ENCODE peak calls at places on chromosomes 2 and 18, in six cellular contexts. R, H, J, C, O and G are unnamed samples.

GRCh38 chr2:191748528-191749180 is 70.7 kb downstream of the NABP1 start:
- DNase-seq in R (no peak), H (no peak), J (peak; percentile 61), C (no peak), O (no peak), G (no peak)

GRCh38 chr2:177799531-177799930 is 273.0 kb downstream of the PDE11A start:
- DNase-seq in R (no peak), H (no peak), J (peak; percentile 30), C (peak; percentile 18), O (no peak), G (peak; percentile 63)

GRCh38 chr2:207282916-207283315 is 117.2 kb upstream of the KLF7 start:
- DNase-seq in R (no peak), H (no peak), J (no peak), C (no peak), O (no peak), G (no peak)

GRCh38 chr2:105798595-105798994 is 53.9 kb downstream of the NCK2 start:
- DNase-seq in R (no peak), H (no peak), J (no peak), C (no peak), O (no peak), G (no peak)

GRCh38 chr2:64274399-64275173 is 130.4 kb upstream of the PELI1 start:
- DNase-seq in R (peak; percentile 26), H (no peak), J (peak; percentile 56), C (no peak), O (no peak), G (no peak)

GRCh38 chr2:157911646-157912217 is 35.6 kb upstream of the ACVR1 start:
- DNase-seq in R (no peak), H (no peak), J (no peak), C (no peak), O (no peak), G (no peak)

GRCh38 chr2:220228310-220229006 is 601.0 kb downstream of the SLC4A3 start:
- DNase-seq in R (peak; percentile 45), H (no peak), J (peak; percentile 100), C (no peak), O (no peak), G (no peak)

GRCh38 chr18:61749031-61749430 is 143.8 kb downstream of the RNF152 start:
- DNase-seq in R (no peak), H (no peak), J (no peak), C (no peak), O (no peak), G (no peak)

GRCh38 chr2:176188218-176188968 is at the start of gene HOXD1:
- DNase-seq in R (no peak), H (no peak), J (peak; percentile 42), C (peak; percentile 87), O (no peak), G (peak; percentile 63)

GRCh38 chr2:885230-886071 is 65.2 kb upstream of the SNTG2 start:
- DNase-seq in R (no peak), H (no peak), J (no peak), C (peak; percentile 11), O (no peak), G (no peak)

GRCh38 chr2:106094101-106094860 is 99.8 kb downstream of the UXS1 start:
- DNase-seq in R (no peak), H (no peak), J (no peak), C (no peak), O (no peak), G (no peak)

GRCh38 chr2:39697480-39697879 is 31.8 kb downstream of the TMEM178A start:
- DNase-seq in R (no peak), H (no peak), J (peak; percentile 52), C (no peak), O (no peak), G (no peak)

GRCh38 chr2:130963058-130963848 is 126.5 kb downstream of the ARHGEF4 start:
- DNase-seq in R (no peak), H (no peak), J (no peak), C (no peak), O (no peak), G (peak; percentile 68)

GRCh38 chr2:54853635-54854034 is 130.2 kb downstream of the EML6 start:
- DNase-seq in R (no peak), H (no peak), J (no peak), C (no peak), O (no peak), G (no peak)

GRCh38 chr2:44351676-44352075 is 9.6 kb downstream of the PREPL start:
- DNase-seq in R (no peak), H (no peak), J (peak; percentile 59), C (no peak), O (no peak), G (no peak)

GRCh38 chr2:44351088-44351487 is 10.2 kb downstream of the PREPL start:
- DNase-seq in R (no peak), H (no peak), J (peak; percentile 87), C (no peak), O (peak; percentile 58), G (no peak)

GRCh38 chr2:44352510-44352909 is 8.8 kb downstream of the PREPL start:
- DNase-seq in R (no peak), H (no peak), J (no peak), C (no peak), O (no peak), G (no peak)

GRCh38 chr2:44348385-44348784 is 12.9 kb downstream of the PREPL start:
- DNase-seq in R (no peak), H (no peak), J (peak; percentile 88), C (no peak), O (no peak), G (no peak)

GRCh38 chr2:44349506-44349905 is 11.8 kb downstream of the PREPL start:
- DNase-seq in R (no peak), H (no peak), J (no peak), C (no peak), O (no peak), G (no peak)
- H3K4me1 ChIP-seq in R (no peaks in the 10 kb centered on the region), H (no peaks in the 10 kb centered on the region), J (peaks cover 7% of the 10 kb centered on the region), C (no peaks in the 10 kb centered on the region), O (peaks cover 27% of the 10 kb centered on the region), G (peaks cover 13% of the 10 kb centered on the region)

GRCh38 chr18:9683418-9684396 is 24.4 kb upstream of the RAB31 start:
- DNase-seq in R (no peak), H (no peak), J (peak; percentile 75), C (no peak), O (no peak), G (no peak)
- TF ChIP-seq CTCF in R (peak; percentile 39), H (no peak), J (peak; percentile 51), C (peak; percentile 16), O (peak; percentile 34), G (peak; percentile 10)

DNA sequence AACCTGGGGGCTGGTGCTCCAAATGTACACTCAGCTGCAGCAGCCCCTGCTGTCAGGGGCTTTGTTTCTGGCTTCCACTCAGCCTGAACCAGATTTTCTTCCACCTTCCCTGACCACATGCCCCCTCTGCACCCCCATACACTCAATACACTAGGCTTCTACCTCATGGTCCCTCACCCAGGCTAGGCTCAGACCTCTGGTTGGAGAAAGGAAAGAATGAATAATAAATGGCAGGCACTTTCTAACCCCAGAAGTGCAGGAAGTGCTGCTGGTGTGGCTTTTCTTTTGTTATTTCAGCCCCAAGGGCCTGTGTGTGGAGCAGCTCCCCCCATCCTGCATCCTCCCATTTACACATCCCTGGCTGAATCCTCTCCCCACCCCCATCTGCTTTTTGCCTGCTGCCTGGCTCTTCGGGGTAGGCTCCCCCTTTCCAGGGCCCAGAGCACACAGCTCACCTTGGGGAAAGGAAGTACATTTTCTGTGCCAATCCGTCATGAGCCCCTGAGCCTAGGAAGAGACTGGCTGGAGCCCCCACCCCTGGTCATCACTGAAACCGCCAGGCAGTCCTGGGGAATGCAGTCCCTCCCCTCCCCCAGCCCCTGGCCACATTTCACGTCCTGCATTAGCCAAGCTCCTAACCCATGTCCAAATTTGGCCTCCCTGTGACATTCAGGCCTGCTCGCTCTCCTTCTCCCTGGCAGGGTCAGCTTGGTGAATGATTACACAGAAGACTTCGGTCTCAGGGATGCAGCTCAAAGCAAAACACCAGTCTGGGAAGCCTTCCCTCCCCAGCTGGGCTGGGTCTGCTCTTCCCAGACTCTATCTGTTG is 2.6 kb downstream of the DYSF start:
- DNase-seq in R (no peak), H (no peak), J (peak; percentile 48), C (no peak), O (no peak), G (no peak)
- H3K4me1 ChIP-seq in R (peaks cover 45% of the 10 kb centered on the region), H (no peaks in the 10 kb centered on the region), J (no peaks in the 10 kb centered on the region), C (peaks cover 4% of the 10 kb centered on the region), O (peaks cover 82% of the 10 kb centered on the region), G (peaks cover 32% of the 10 kb centered on the region)

DNA sequence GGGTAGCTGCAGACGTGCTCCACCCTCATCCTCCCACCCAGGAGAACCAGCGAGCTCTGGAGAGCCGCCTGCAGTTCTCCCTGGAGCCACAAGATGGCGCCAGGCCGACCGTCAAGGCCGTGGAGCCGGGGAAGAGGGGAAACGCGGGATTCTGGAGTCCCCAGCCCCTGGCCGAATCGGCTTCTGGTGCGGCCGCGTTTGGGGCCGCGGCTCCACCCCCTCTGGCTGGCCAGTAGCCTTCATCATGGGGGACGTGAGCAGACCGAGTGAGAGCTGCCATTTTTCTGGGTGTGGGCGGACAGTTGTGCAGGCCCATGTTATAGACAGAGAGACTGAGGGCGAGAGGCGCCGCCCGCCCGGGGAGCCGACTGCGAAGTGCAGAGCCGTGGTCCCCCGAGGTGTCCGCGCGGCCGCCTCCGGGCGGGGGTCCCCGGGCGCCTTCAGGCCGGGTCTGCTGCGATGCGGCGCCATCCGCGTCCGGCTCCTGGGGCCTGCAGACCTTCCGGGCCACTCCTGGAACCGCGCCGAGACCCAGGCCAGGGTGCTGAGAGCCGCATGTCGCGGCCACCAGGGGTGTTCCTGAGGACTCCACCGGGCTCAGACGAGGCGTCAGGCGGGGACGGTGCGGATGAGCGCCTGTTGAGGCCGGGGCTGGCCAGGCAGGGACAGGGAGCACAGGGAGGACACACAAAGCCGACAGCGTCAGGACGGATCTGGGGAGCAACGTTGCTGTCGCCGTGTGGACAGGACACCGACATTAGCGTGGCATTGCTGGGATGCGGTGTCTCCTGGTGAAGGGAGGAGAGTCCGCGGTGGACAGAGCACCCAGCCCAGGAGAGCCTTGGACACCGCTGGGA is 418.2 kb upstream of the HS6ST1 start:
- DNase-seq in R (no peak), H (peak; percentile 47), J (peak; percentile 57), C (peak; percentile 77), O (peak; percentile 90), G (peak; percentile 91)
- TF ChIP-seq CTCF in R (peak; percentile 95), H (peak; percentile 81), J (peak; percentile 95), C (peak; percentile 100), O (peak; percentile 99), G (peak; percentile 98)

GRCh38 chr2:96517079-96517478 is 11.9 kb upstream of the NEURL3 start:
- DNase-seq in R (no peak), H (no peak), J (no peak), C (no peak), O (no peak), G (no peak)

GRCh38 chr2:96510931-96511595 is 5.9 kb upstream of the NEURL3 start:
- DNase-seq in R (no peak), H (no peak), J (no peak), C (no peak), O (no peak), G (no peak)

GRCh38 chr2:96511851-96512250 is 6.7 kb upstream of the NEURL3 start:
- DNase-seq in R (no peak), H (no peak), J (no peak), C (no peak), O (peak; percentile 21), G (no peak)

GRCh38 chr2:96512341-96512740 is 7.2 kb upstream of the NEURL3 start:
- DNase-seq in R (no peak), H (no peak), J (no peak), C (no peak), O (peak; percentile 26), G (no peak)

GRCh38 chr2:96514521-96514920 is 9.4 kb upstream of the NEURL3 start:
- DNase-seq in R (no peak), H (no peak), J (no peak), C (no peak), O (no peak), G (no peak)
- H3K4me1 ChIP-seq in R (no peaks in the 10 kb centered on the region), H (no peaks in the 10 kb centered on the region), J (no peaks in the 10 kb centered on the region), C (no peaks in the 10 kb centered on the region), O (peaks cover 9% of the 10 kb centered on the region), G (no peaks in the 10 kb centered on the region)